ENCODE peak calls at places on chromosome 20, in ten cellular contexts. D, Z, E, X, Q, R, K, L, F and J are unnamed samples.

GRCh38 chr20:57660510-57661199 is 40.4 kb upstream of the ZBP1 start:
- DNase-seq in R (peak), X (no peak), Q (no peak), F (no peak), Z (peak), E (no peak), K (peak), D (no peak), L (no peak), J (no peak)

GRCh38 chr20:63238491-63239126 is 2.9 kb downstream of the BIRC7 start:
- DNase-seq in Z (no peak), L (no peak), K (no peak), Q (no peak), F (no peak), R (no peak), X (no peak), D (no peak), E (no peak), J (no peak)

GRCh38 chr20:62952373-62953166 is at the start of gene SLC17A9:
- DNase-seq in D (no peak), L (peak), Z (peak), E (peak), Q (peak), F (peak), K (peak), X (no peak), R (peak), J (peak)

GRCh38 chr20:15637971-15638754 is 935.1 kb downstream of the KIF16B start:
- DNase-seq in E (no peak), X (no peak), D (peak), R (no peak), Q (no peak), K (no peak), F (no peak), Z (no peak), L (no peak), J (no peak)

GRCh38 chr20:49259284-49259683 is 18.6 kb downstream of the ZNFX1 start:
- DNase-seq in X (no peak), D (no peak), E (no peak), L (no peak), Z (no peak), K (no peak), R (no peak), F (no peak), Q (no peak), J (no peak)

GRCh38 chr20:13200767-13201500 is 20.1 kb upstream of the ISM1 start:
- DNase-seq in E (no peak), X (no peak), L (no peak), Q (no peak), K (no peak), Z (no peak), D (no peak), F (no peak), R (no peak), J (no peak)

GRCh38 chr20:37688093-37688492 is 5.7 kb upstream of the CTNNBL1 start:
- DNase-seq in Z (no peak), D (no peak), L (no peak), Q (no peak), X (no peak), R (no peak), K (no peak), E (no peak), F (no peak), J (no peak)

GRCh38 chr20:63198606-63199005 is 17.3 kb downstream of the YTHDF1 start:
- DNase-seq in D (no peak), L (no peak), X (no peak), Q (no peak), F (no peak), Z (no peak), R (no peak), E (no peak), K (no peak), J (no peak)

GRCh38 chr20:18774207-18774606 is 39.4 kb upstream of the SCP2D1 start:
- DNase-seq in E (no peak), R (no peak), Z (no peak), F (no peak), Q (no peak), K (no peak), L (no peak), D (no peak), X (no peak), J (no peak)

GRCh38 chr20:24341781-24342180 is 127.6 kb upstream of the SYNDIG1 start:
- DNase-seq in X (no peak), K (no peak), Q (no peak), L (no peak), R (no peak), Z (no peak), F (no peak), E (peak), D (no peak), J (no peak)

GRCh38 chr20:38395165-38395564 is 40.0 kb downstream of the SNHG17 start:
- DNase-seq in X (no peak), Q (no peak), E (peak), Z (no peak), D (no peak), K (no peak), L (no peak), R (no peak), F (no peak), J (no peak)

GRCh38 chr20:44125332-44126127 is 61.5 kb downstream of the JPH2 start:
- DNase-seq in R (no peak), D (no peak), L (no peak), Q (no peak), X (no peak), F (no peak), K (no peak), Z (peak), E (no peak), J (no peak)

GRCh38 chr20:22998476-22998875 is 36.6 kb upstream of the SSTR4 start:
- DNase-seq in K (no peak), D (no peak), L (no peak), Z (no peak), X (no peak), R (no peak), F (no peak), Q (no peak), E (no peak), J (no peak)

GRCh38 chr20:37464173-37464572 is 56.9 kb upstream of the NNAT start:
- DNase-seq in F (no peak), K (no peak), X (no peak), Q (no peak), Z (no peak), E (no peak), R (no peak), L (no peak), D (no peak), J (no peak)

GRCh38 chr20:16064991-16065707 is 508.1 kb downstream of the KIF16B start:
- DNase-seq in Z (no peak), X (no peak), R (no peak), L (no peak), D (no peak), K (no peak), Q (no peak), F (no peak), E (no peak), J (no peak)

GRCh38 chr20:9021216-9021615 is 47.7 kb upstream of the PLCB4 start:
- DNase-seq in L (no peak), Q (no peak), D (no peak), R (no peak), F (no peak), Z (no peak), E (no peak), X (no peak), K (no peak), J (no peak)

GRCh38 chr20:60467078-60467477 is 508.9 kb downstream of the CDH26 start:
- DNase-seq in Z (no peak), K (no peak), F (no peak), Q (no peak), X (no peak), R (no peak), E (no peak), L (no peak), D (no peak), J (no peak)

GRCh38 chr20:23143986-23144695 is 58.0 kb upstream of the CD93 start:
- DNase-seq in F (no peak), E (no peak), Q (no peak), L (no peak), R (no peak), D (no peak), Z (peak), K (no peak), X (no peak), J (no peak)

GRCh38 chr20:64109390-64109747 is 2.0 kb upstream of the NPBWR2 start:
- DNase-seq in K (peak), Q (no peak), E (no peak), L (no peak), R (no peak), X (no peak), F (no peak), D (no peak), Z (no peak), J (no peak)

GRCh38 chr20:36063916-36064660 is 90.5 kb upstream of the EPB41L1 start:
- DNase-seq in Z (no peak), K (no peak), D (no peak), L (no peak), Q (no peak), F (no peak), R (no peak), X (no peak), E (no peak), J (no peak)

GRCh38 chr20:39358052-39358451 is 395.9 kb downstream of the DHX35 start:
- DNase-seq in Q (no peak), X (no peak), D (no peak), E (no peak), Z (no peak), F (no peak), K (peak), L (peak), R (peak), J (no peak)

GRCh38 chr20:15699431-15700146 is 873.7 kb downstream of the KIF16B start:
- DNase-seq in D (no peak), F (no peak), K (no peak), Q (no peak), R (no peak), Z (no peak), E (no peak), X (no peak), L (no peak), J (no peak)

GRCh38 chr20:36132802-36133211 is 21.7 kb upstream of the EPB41L1 start:
- DNase-seq in R (no peak), D (no peak), Q (no peak), F (no peak), Z (no peak), L (no peak), E (no peak), K (no peak), X (no peak), J (no peak)

GRCh38 chr20:49343246-49343645 is 65.4 kb upstream of the ZNFX1 start:
- DNase-seq in D (no peak), Z (no peak), E (no peak), F (no peak), L (no peak), Q (no peak), X (no peak), R (no peak), K (no peak), J (no peak)

GRCh38 chr20:62123450-62124118 is 1.3 kb downstream of the LSM14B start:
- DNase-seq in D (no peak), X (no peak), Q (peak), Z (no peak), R (no peak), L (no peak), E (peak), K (no peak), F (no peak), J (no peak)

GRCh38 chr20:2858591-2858990 is 14.7 kb upstream of the PTPRA start:
- DNase-seq in K (no peak), E (no peak), F (no peak), Q (no peak), D (no peak), Z (no peak), L (no peak), R (no peak), X (no peak), J (no peak)

GRCh38 chr20:13111249-13111911 is 102.6 kb downstream of the SPTLC3 start:
- DNase-seq in R (no peak), D (no peak), F (no peak), L (no peak), K (no peak), Z (no peak), E (no peak), Q (no peak), X (no peak), J (no peak)

GRCh38 chr20:53883098-53883762 is 187.2 kb downstream of the BCAS1 start:
- DNase-seq in E (peak), L (no peak), Z (no peak), R (no peak), D (no peak), X (no peak), K (no peak), F (no peak), Q (peak), J (no peak)

GRCh38 chr20:34473262-34473883 is 42.8 kb upstream of the DYNLRB1 start:
- DNase-seq in Q (peak), Z (peak), E (peak), F (peak), D (peak), R (peak), L (peak), K (peak), X (peak), J (no peak)

DNA sequence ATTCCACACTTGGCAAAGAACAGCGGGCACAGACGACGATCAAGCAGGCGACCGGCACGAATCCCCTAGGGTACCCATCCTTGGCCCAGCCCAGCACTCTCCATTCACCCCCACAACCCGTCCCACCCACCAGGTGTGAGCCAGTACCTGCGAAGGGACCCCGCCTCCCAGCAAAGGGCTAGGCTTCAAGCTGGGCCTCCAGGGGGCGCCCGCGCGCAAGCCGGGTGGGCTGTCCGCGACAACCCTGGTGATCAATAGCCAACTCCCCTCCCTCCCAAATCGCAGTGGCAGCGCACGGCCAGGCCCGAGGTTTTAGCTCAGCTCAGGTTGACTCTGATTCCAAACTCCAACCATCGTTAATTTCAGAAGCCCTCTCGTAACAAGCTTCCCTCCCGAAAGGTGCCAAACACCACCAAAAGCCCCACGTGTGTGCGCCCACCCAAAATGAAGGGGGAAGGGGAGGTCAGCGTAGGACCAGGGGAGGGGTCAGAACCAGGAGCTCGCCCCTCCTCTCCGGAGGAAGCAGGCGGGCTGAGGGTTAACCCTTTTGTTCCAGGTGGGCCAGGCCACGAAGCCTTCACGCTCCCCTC is 2.1 kb downstream of the SALL4 start:
- DNase-seq in Q (no peak), F (peak), R (peak), L (peak), Z (peak), K (peak), E (peak), X (no peak), D (peak), J (peak)
- TF ChIP-seq CTCF in Q (peak), F (peak), R (peak), L (peak), Z (peak), K (peak), E (peak), X (peak), D (peak), J (peak)

DNA sequence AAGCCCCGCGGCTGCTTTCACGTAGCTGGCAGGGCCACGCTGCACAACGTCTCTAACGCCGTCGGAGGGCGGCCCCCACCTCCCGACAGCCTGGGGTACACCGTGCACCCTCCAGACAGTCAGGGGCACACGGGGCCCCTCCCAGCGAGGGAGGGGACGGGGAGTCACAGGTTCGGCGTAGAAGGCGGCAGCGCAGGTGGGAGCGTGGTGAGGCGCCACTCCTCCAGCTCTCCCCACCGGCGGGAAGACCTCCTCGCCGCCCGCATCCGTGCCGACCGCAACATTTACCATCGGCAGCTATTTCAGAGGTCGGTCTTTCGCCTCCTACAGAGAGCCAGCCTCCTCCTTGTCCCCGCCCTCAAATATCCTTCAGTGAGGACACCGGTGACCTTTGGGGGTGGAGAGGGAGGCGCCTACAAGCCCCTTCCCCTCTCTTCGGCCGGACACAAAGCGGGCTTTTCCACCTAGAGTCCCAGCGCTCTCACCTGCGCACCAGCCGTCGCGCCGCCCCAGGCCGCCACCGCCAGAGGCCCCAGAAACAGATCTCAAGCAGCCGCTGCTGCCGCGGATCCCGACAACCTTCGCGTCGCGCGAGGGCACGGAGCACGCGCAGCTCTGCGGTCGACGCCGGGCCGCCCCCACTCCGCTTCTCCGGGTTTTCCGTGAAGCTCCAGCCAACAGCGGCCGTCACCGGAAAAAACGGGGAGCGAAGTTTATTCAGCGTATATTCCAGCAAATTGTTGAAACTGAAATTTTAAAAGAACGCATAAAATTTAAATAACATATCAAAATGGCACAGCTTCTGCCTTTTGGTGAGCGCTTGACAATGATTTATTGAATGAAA is at the start of gene MKKS:
- DNase-seq in X (peak), R (peak), Z (peak), Q (peak), K (peak), E (peak), L (peak), F (peak), D (peak), J (peak)
- TF ChIP-seq CTCF in X (peak), R (no peak), Z (peak), Q (no peak), K (no peak), E (no peak), L (no peak), F (no peak), D (no peak), J (peak)

DNA sequence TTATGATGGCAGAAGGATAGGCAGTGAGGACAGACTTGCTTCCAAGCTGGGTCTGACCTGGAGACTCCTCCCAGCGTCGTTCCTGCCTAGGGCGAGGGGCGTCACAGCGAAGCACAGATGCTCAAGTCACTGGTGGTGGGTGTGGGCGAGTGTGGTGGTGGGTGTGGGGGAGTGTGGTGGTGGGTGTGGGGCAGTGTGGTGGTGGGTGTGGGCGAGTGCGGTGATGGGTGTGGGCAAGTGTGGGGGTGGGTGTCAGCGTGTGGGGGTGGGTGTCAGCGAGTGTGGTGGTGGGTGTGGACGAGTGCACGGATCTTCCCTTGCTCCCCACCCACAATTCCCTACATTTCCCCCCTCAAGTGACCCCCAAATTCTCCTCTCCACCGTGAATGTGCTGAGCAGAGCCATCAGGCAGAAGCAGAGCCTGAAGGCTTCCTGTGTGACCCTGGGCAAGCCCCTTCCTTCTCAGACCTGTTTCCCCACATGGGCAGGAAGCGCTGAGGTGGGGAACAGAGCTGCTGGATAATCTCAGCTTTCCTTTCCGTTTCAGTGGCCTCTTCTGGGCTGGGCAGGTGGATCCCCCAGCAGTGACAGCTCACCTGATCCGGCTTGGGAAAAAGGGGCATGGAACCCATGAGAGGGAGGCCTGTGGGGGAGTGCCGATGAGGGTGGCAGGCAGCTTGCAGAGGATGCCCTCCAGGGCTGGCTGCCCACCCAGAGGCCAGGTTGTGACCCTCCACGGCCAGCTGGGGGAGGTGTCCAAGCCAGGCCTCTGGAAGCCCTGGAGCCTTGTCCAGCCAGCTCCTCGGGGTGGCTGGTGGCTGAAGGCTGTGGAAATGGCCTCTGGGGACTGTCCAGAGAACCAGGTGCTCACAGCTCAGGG is 42.9 kb downstream of the RSPO4 start:
- DNase-seq in Z (no peak), E (no peak), L (no peak), R (no peak), D (no peak), K (no peak), F (peak), Q (no peak), X (no peak), J (no peak)
- TF ChIP-seq CTCF in Z (no peak), E (no peak), L (no peak), R (no peak), D (no peak), K (no peak), F (no peak), Q (no peak), X (no peak), J (no peak)

GRCh38 chr20:20358801-20359200 is 9.1 kb upstream of the INSM1 start:
- DNase-seq in E (no peak), R (no peak), K (no peak), D (no peak), Z (no peak), Q (no peak), F (no peak), L (no peak), X (no peak), J (no peak)

GRCh38 chr20:20363449-20364015 is 4.4 kb upstream of the INSM1 start:
- DNase-seq in R (no peak), L (peak), D (peak), F (peak), X (no peak), Z (no peak), K (no peak), Q (no peak), E (no peak), J (no peak)

GRCh38 chr20:20360464-20360863 is 7.4 kb upstream of the INSM1 start:
- DNase-seq in F (peak), E (peak), D (peak), K (peak), Z (no peak), R (peak), Q (peak), L (peak), X (peak), J (peak)

GRCh38 chr20:20362774-20363435 is 5.0 kb upstream of the INSM1 start:
- DNase-seq in D (peak), L (peak), Q (no peak), F (peak), K (no peak), Z (no peak), E (no peak), X (no peak), R (no peak), J (no peak)

DNA sequence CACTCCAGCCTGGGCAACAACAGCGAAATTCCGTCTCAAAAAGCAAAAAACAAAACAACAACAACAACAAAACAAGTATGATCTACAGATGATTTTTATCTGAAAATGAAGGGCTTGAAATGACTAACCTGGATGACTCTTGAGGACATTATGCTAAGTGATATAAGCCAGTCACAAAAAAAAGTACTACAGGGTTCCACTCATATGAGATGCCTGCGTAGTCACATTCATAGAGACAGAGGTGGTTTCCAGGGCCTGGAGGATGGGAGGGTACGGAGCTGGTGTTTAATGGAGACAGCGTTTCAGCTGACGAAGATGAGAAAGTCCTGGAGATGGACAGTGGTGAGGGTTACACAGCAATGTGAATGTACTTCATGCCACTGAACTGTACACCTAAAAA is 8.3 kb upstream of the INSM1 start:
- DNase-seq in R (no peak), L (no peak), E (no peak), D (no peak), K (no peak), Z (no peak), Q (no peak), F (no peak), X (no peak), J (no peak)
- TF ChIP-seq CTCF in R (no peak), L (no peak), E (no peak), D (no peak), K (no peak), Z (no peak), Q (no peak), F (no peak), X (no peak), J (no peak)